ENCODE peak calls at places on chromosomes 7 and 10, in five cellular contexts. D is thoracic aorta, Q is tibial artery, Y is adrenal gland, J is lower lobe of right lung. E is an unnamed sample. For H3K4me1, the result is how much of the 10 kb centered on the place peaks cover.

GRCh38 chr10:96229568-96230030 is 41.8 kb downstream of the BLNK start:
- DNase-seq in D (peak), Q (no peak), Y (peak), J (peak), E (peak)

GRCh38 chr7:41624818-41625217 is 78.1 kb downstream of the INHBA start:
- DNase-seq in D (no peak), Q (no peak), Y (no peak), J (no peak), E (no peak)

GRCh38 chr10:103855424-103855823 is at the start of gene SH3PXD2A:
- DNase-seq in D (no peak), Q (peak), Y (no peak), J (no peak), E (peak)

GRCh38 chr10:514137-514671 is 175.3 kb downstream of the DIP2C start:
- DNase-seq in D (peak), Q (peak), Y (no peak), J (peak), E (peak)

GRCh38 chr7:20200361-20200760 is 16.8 kb downstream of the MACC1 start:
- DNase-seq in D (no peak), Q (no peak), Y (no peak), J (no peak), E (no peak)

GRCh38 chr7:45328397-45329080 is 170.9 kb downstream of the RAMP3 start:
- DNase-seq in D (no peak), Q (no peak), Y (no peak), J (no peak), E (no peak)

GRCh38 chr7:24779283-24779655 is 22.0 kb upstream of the GSDME start:
- DNase-seq in D (no peak), Q (no peak), Y (no peak), J (no peak), E (no peak)

GRCh38 chr10:113034008-113034407 is 84.0 kb downstream of the TCF7L2 start:
- DNase-seq in D (no peak), Q (no peak), Y (no peak), J (no peak), E (no peak)

GRCh38 chr7:70700055-70700934 is 431.6 kb upstream of the GALNT17 start:
- DNase-seq in D (no peak), Q (no peak), Y (no peak), J (no peak), E (no peak)

GRCh38 chr7:21939136-21939857 is 6.4 kb downstream of the CDCA7L start:
- DNase-seq in D (no peak), Q (no peak), Y (no peak), J (no peak), E (no peak)

GRCh38 chr10:62464308-62464707 is 90.1 kb downstream of the ZNF365 start:
- DNase-seq in D (no peak), Q (no peak), Y (no peak), J (no peak), E (no peak)

GRCh38 chr10:133454204-133454893 is 604 bp downstream of the SCART1 start:
- DNase-seq in D (no peak), Q (peak), Y (peak), J (no peak), E (peak)

GRCh38 chr7:20352573-20353304 is 22.0 kb downstream of the ITGB8 start:
- DNase-seq in D (no peak), Q (no peak), Y (no peak), J (no peak), E (no peak)

GRCh38 chr7:142941541-142941940 is 2.3 kb downstream of the LLCFC1 start:
- DNase-seq in D (no peak), Q (no peak), Y (no peak), J (no peak), E (no peak)

GRCh38 chr7:71925663-71926062 is 486.5 kb downstream of the CALN1 start:
- DNase-seq in D (no peak), Q (no peak), Y (no peak), J (no peak), E (no peak)

GRCh38 chr7:29878081-29878688 is 71.9 kb downstream of the WIPF3 start:
- DNase-seq in D (no peak), Q (no peak), Y (peak), J (no peak), E (no peak)

GRCh38 chr10:78576276-78576675 is 492.5 kb upstream of the ZMIZ1 start:
- DNase-seq in D (no peak), Q (no peak), Y (peak), J (no peak), E (peak)

GRCh38 chr10:8691498-8692017 is 637.1 kb downstream of the GATA3 start:
- DNase-seq in D (no peak), Q (no peak), Y (no peak), J (no peak), E (no peak)

GRCh38 chr10:121159670-121160069 is 308.5 kb downstream of the WDR11 start:
- DNase-seq in D (no peak), Q (no peak), Y (no peak), J (no peak), E (no peak)

GRCh38 chr10:101079874-101080273 is 18.1 kb downstream of the KAZALD1 start:
- DNase-seq in D (no peak), Q (no peak), Y (no peak), J (no peak), E (no peak)

GRCh38 chr10:101840102-101840684 is 3.4 kb downstream of the KCNIP2 start:
- DNase-seq in D (no peak), Q (no peak), Y (no peak), J (peak), E (no peak)

DNA sequence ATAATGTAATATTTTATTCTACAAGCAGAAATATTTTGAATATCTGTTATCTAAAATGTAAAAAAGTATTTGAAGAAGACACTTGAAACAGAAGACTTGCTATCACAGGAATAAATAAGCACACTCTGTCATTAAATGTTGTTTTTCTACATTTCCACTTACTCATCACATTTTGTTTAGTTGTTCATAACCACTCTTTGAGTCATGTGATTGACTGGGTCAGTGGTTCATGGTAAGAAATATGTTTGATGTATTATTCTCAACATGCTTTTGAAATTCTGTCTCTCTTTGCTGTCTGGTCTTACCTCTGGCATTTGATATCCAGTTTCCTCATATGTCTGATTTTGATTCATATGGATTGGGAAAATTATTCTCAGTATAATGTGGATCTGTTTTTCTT is 171.8 kb downstream of the SUGCT start:
- DNase-seq in D (no peak), Q (no peak), Y (no peak), J (no peak), E (no peak)
- H3K4me1 ChIP-seq in D (under half), Q (under half), Y (under half), J (under half), E (under half)

DNA sequence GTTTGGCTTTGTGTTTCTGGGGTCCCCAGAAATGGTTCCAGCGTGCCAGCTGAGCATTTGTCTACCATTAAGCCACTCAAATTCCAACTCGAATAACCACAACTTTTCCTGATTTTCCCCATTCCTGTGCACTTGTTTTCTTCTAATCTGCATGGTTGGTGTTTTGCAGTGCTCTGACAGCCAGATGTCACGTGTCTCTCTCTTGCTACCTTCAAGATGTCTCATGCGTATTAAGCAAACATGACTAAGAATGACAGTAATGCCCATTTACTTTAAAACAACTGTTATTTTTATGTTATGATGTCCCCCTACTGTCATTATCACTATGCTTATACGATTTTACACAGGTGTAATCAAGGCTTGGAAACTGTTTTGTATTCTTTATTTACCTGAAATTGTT is 35.2 kb upstream of the MXI1 start:
- DNase-seq in D (no peak), Q (no peak), Y (no peak), J (no peak), E (no peak)
- H3K4me1 ChIP-seq in D (under half), Q (under half), Y (under half), J (under half), E (under half)

GRCh38 chr10:15793664-15794063 is 66.6 kb downstream of the MINDY3 start:
- DNase-seq in D (no peak), Q (no peak), Y (no peak), J (no peak), E (no peak)
- H3K4me1 ChIP-seq in D (under half), Q (under half), Y (under half), J (under half), E (under half)

GRCh38 chr10:10785627-10786333 is 231.9 kb upstream of the CELF2 start:
- DNase-seq in D (no peak), Q (no peak), Y (no peak), J (no peak), E (no peak)

GRCh38 chr10:10787586-10787985 is 230.1 kb upstream of the CELF2 start:
- DNase-seq in D (no peak), Q (no peak), Y (no peak), J (no peak), E (no peak)

GRCh38 chr10:10786334-10787090 is 231.2 kb upstream of the CELF2 start:
- DNase-seq in D (no peak), Q (no peak), Y (no peak), J (no peak), E (no peak)

GRCh38 chr10:10791869-10792268 is 225.8 kb upstream of the CELF2 start:
- DNase-seq in D (no peak), Q (no peak), Y (no peak), J (no peak), E (no peak)

GRCh38 chr10:10788761-10789160 is 228.9 kb upstream of the CELF2 start:
- DNase-seq in D (no peak), Q (no peak), Y (no peak), J (no peak), E (no peak)
- H3K4me1 ChIP-seq in D (under half), Q (under half), Y (under half), J (under half), E (under half)

E was measured in uterus.